ENCODE peak calls at places on chromosomes 6 and 20, in five cellular contexts. H is A549, F is K562, B is GM23338, R is HepG2. P is an unnamed sample.

GRCh38 chr20:1754306-1754705 is 96.7 kb upstream of the SIRPG start:
- DNase-seq in H (no peak), F (no peak), R (no peak), B (no peak), P (no peak)

GRCh38 chr20:11111191-11111590 is 437.4 kb upstream of the JAG1 start:
- DNase-seq in B (no peak), F (no peak), H (no peak), R (no peak), P (no peak)

GRCh38 chr6:73636048-73636447 is 17.7 kb downstream of the SLC17A5 start:
- DNase-seq in H (no peak), B (no peak), F (no peak), R (no peak), P (no peak)

GRCh38 chr6:127520061-127520460 is 926 bp upstream of the MTCL3 start:
- DNase-seq in F (no peak), B (peak), H (peak), R (no peak), P (no peak)

GRCh38 chr6:107057679-107058078 is 29.7 kb downstream of the MTRES1 start:
- DNase-seq in B (no peak), F (no peak), R (no peak), H (no peak), P (no peak)

GRCh38 chr6:33407132-33407718 is 3.6 kb upstream of the PHF1 start:
- DNase-seq in B (no peak), F (no peak), R (peak), H (peak), P (no peak)

GRCh38 chr6:42239736-42240375 is 22.2 kb upstream of the MRPS10 start:
- DNase-seq in B (no peak), R (no peak), F (no peak), H (no peak), P (no peak)

GRCh38 chr6:130482645-130483390 is 117.0 kb downstream of the TMEM200A start:
- DNase-seq in R (no peak), F (no peak), B (no peak), H (no peak), P (no peak)

GRCh38 chr20:49833483-49833882 is 20.9 kb downstream of the SLC9A8 start:
- DNase-seq in F (no peak), R (no peak), B (no peak), H (no peak), P (no peak)

GRCh38 chr6:109867970-109868358 is 110.1 kb upstream of the GPR6 start:
- DNase-seq in F (no peak), B (no peak), R (no peak), H (no peak), P (no peak)

GRCh38 chr20:62993856-62994494 is 12.8 kb downstream of the BHLHE23 start:
- DNase-seq in F (no peak), H (no peak), B (no peak), R (no peak), P (no peak)

GRCh38 chr20:50146732-50147662 is 6.5 kb downstream of the PEDS1 start:
- DNase-seq in R (no peak), B (peak), H (no peak), F (peak), P (peak)

GRCh38 chr20:9627219-9627618 is 112.8 kb downstream of the LAMP5 start:
- DNase-seq in R (no peak), F (no peak), H (no peak), B (no peak), P (no peak)

GRCh38 chr20:63325554-63326313 is 32.7 kb downstream of the COL20A1 start:
- DNase-seq in H (no peak), R (no peak), B (no peak), F (no peak), P (no peak)

GRCh38 chr20:2559641-2560040 is 23.3 kb downstream of the TMC2 start:
- DNase-seq in H (no peak), R (no peak), F (no peak), B (no peak), P (no peak)

GRCh38 chr6:88869263-88870023 is 94.0 kb downstream of the RNGTT start:
- DNase-seq in B (no peak), R (no peak), H (no peak), F (no peak), P (no peak)
- TF ChIP-seq JUNB in B (no peak), R (no peak), H (no peak), F (no peak), P (no peak)

GRCh38 chr6:169263374-169263773 is 9.7 kb upstream of the THBS2 start:
- DNase-seq in H (no peak), F (no peak), B (no peak), R (no peak), P (no peak)
- TF ChIP-seq JUNB in H (no peak), F (no peak), B (no peak), R (no peak), P (no peak)

GRCh38 chr6:45759134-45759849 is 256.4 kb downstream of the CLIC5 start:
- DNase-seq in R (no peak), H (no peak), B (no peak), F (no peak), P (no peak)
- TF ChIP-seq JUNB in R (no peak), H (no peak), B (no peak), F (no peak), P (no peak)

GRCh38 chr6:70112686-70113570 is 190.0 kb downstream of the COL9A1 start:
- DNase-seq in F (no peak), H (no peak), B (no peak), R (no peak), P (no peak)

GRCh38 chr6:70110128-70111022 is 192.5 kb downstream of the COL9A1 start:
- DNase-seq in R (no peak), B (no peak), F (no peak), H (no peak), P (no peak)

GRCh38 chr6:70111737-70112136 is 191.1 kb downstream of the COL9A1 start:
- DNase-seq in F (no peak), H (no peak), B (no peak), R (no peak), P (no peak)

GRCh38 chr6:70103798-70104197 is 199.1 kb downstream of the COL9A1 start:
- DNase-seq in H (peak), R (no peak), F (peak), B (peak), P (no peak)

DNA sequence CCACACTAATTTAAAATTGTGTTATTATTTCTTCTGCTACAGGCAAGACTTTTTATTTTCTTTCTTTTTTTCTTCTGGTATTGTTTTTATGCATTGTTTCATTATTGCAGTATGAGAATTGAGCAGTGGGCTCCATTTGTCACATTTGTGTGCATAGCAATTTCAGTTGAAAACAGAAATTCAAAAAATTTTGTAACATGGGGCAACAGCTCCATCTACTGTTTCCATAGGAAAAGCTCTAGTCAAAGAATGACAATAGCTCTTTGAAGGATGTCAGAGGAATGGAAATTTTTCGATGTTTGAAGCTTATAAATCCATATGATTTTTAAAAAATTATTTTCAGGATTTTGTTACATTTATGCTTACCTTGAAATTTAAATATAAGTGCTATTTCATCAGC is 194.7 kb downstream of the COL9A1 start:
- DNase-seq in H (peak), F (peak), R (peak), B (peak), P (peak)
- TF ChIP-seq JUNB in H (no peak), F (no peak), R (no peak), B (no peak), P (no peak)

DNA sequence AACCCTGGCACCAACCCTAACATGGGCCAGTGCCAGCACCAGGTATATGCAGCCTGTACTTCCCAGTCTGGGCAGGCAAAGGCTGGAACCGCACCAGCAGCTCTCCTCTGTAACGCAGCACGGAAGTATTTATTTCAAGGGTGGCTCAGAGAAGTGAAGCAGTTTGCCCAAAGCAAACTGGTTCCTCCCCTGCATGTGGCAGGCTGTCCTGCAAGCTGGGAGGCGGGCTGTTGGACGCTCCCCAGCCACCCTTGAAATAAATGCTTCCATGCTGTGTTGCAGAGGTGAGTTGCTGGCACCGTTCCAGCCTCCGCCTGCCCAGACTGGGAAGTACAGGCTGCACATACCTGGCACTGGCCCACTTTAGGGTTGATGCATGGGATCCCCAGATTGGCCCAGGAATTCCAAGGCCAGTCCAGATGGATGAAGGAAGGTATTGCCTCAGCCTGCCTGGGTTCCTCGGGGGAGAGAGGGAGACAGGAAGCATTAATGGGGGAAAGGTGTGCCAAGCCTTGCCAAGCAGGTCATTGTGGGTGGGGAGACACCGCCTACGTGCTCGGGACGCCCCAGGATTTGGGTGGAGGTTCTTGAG is 49.8 kb downstream of the PPARD start:
- DNase-seq in R (peak), B (no peak), H (no peak), F (no peak), P (no peak)
- TF ChIP-seq JUNB in R (no peak), B (no peak), H (no peak), F (no peak), P (no peak)

P was measured in GM12878.